ENCODE peak calls at places on chromosomes 4 and X, in ten cellular contexts. N is stimulated activated CD8-positive, alpha-beta memory T cell treated with anti-CD3 and anti-CD28 coated beads, Interleukin-4, amount 100 ng/mL, for 1 hour; U is left lung; W is NT2/D1; S is activated T-helper 2 cell treated with anti-CD3 and anti-CD28 coated beads, Interferon-gamma antibody, Interleukin-2, Interleukin-4, amounts not matched to agents 10 μg/mL and 5 μg/mL and 100 μg/mL, durations not matched to agents 14 hours and 24 hours and 36 hours; G is GF-D8; A is GM12892; O is occipital lobe; D is NCI-H460; I is mucosa of gallbladder. M is an unnamed sample.

GRCh38 chr4:117491531-117491930 is 406.2 kb upstream of the TRAM1L1 start:
- DNase-seq in I (no peak), S (no peak), U (no peak), N (no peak), A (no peak), D (no peak), W (no peak), O (no peak), G (no peak), M (no peak)

GRCh38 chrX:146006637-146007036 is 189.0 kb downstream of the SLITRK2 start:
- DNase-seq in N (no peak), U (no peak), G (no peak), D (no peak), A (no peak), O (no peak), S (no peak), I (no peak), W (no peak), M (no peak)

GRCh38 chrX:103941201-103941975 is 21.0 kb upstream of the TMSB15B start:
- DNase-seq in A (no peak), S (no peak), I (no peak), G (no peak), O (no peak), U (no peak), W (no peak), D (peak), N (no peak), M (no peak)

GRCh38 chr4:16865209-16865896 is 33.1 kb downstream of the LDB2 start:
- DNase-seq in D (no peak), W (no peak), S (no peak), N (no peak), U (no peak), A (no peak), I (no peak), O (no peak), G (no peak), M (no peak)

GRCh38 chrX:30170900-30171299 is 44.5 kb upstream of the MAGEB2 start:
- DNase-seq in N (no peak), S (no peak), I (no peak), A (no peak), O (no peak), W (no peak), G (no peak), D (no peak), U (no peak), M (no peak)

GRCh38 chr4:161926033-161926828 is 237.6 kb downstream of the FSTL5 start:
- DNase-seq in S (no peak), A (no peak), W (no peak), I (no peak), N (no peak), O (no peak), U (no peak), G (no peak), D (no peak), M (no peak)

GRCh38 chr4:158018090-158018808 is 154.6 kb downstream of the GASK1B start:
- DNase-seq in W (no peak), U (no peak), S (no peak), I (no peak), D (no peak), O (no peak), N (no peak), G (no peak), A (no peak), M (no peak)

GRCh38 chr4:16250665-16251365 is 24.5 kb upstream of the TAPT1 start:
- DNase-seq in I (peak), A (no peak), U (no peak), G (no peak), O (no peak), W (no peak), S (no peak), D (no peak), N (no peak), M (no peak)

GRCh38 chr4:22850630-22851029 is 157.9 kb downstream of the GBA3 start:
- DNase-seq in D (no peak), U (no peak), N (no peak), W (no peak), G (no peak), O (no peak), A (no peak), I (no peak), S (no peak), M (no peak)

GRCh38 chrX:135213200-135213844 is 38.5 kb upstream of the ETDA start:
- DNase-seq in O (no peak), S (peak), W (no peak), A (no peak), G (no peak), U (no peak), I (no peak), D (no peak), N (no peak), M (no peak)

GRCh38 chrX:45322382-45322781 is 121.7 kb upstream of the DIPK2B start:
- DNase-seq in N (no peak), U (no peak), A (no peak), G (no peak), D (peak), S (no peak), O (no peak), I (peak), W (peak), M (no peak)

GRCh38 chr4:38837334-38837733 is 19.3 kb downstream of the TLR6 start:
- DNase-seq in I (no peak), A (no peak), O (no peak), U (no peak), D (no peak), S (no peak), N (no peak), G (no peak), W (no peak), M (no peak)

GRCh38 chr4:113435893-113436292 is 325.6 kb downstream of the CAMK2D start:
- DNase-seq in W (no peak), N (no peak), O (no peak), S (no peak), G (no peak), I (peak), A (no peak), U (no peak), D (peak), M (no peak)

GRCh38 chr4:47640911-47641310 is 155.8 kb downstream of the ATP10D start:
- DNase-seq in I (no peak), N (no peak), U (no peak), W (no peak), D (no peak), O (no peak), G (no peak), S (no peak), A (no peak), M (no peak)

GRCh38 chr4:36618102-36618501 is 336.7 kb downstream of the DTHD1 start:
- DNase-seq in S (no peak), D (no peak), G (no peak), A (no peak), W (no peak), O (no peak), I (no peak), N (no peak), U (no peak), M (no peak)

GRCh38 chr4:617644-618330 is 7.6 kb upstream of the PDE6B start:
- DNase-seq in O (no peak), A (no peak), W (no peak), D (no peak), N (no peak), G (no peak), I (no peak), S (no peak), U (peak), M (no peak)

GRCh38 chr4:172818901-172819300 is 349.7 kb upstream of the GALNT7 start:
- DNase-seq in O (no peak), G (no peak), W (no peak), I (no peak), A (no peak), N (no peak), D (no peak), U (no peak), S (no peak), M (no peak)